ENCODE peak calls at places on chromosomes 11 and 22, in ten cellular contexts. One of them, this sample, is unnamed.

GRCh38 chr11:83523676-83524075 is 237.5 kb upstream of the CCDC90B start:
- DNase-seq in PC-3: no peak
- DNase-seq in IMR-90: no peak
- DNase-seq in bronchial epithelial cell: no peak
- DNase-seq in WTC11: peak
- DNase-seq in mucosa of gallbladder: no peak
- DNase-seq in ELR: no peak
- DNase-seq in cardiac fibroblast: no peak
- DNase-seq in Caco-2: peak
- DNase-seq in stimulated activated CD8-positive, alpha-beta memory T cell treated with anti-CD3 and anti-CD28 coated beads, Interleukin-4, amount 100 ng/mL, for 1 hour: no peak
- DNase-seq in this sample: no peak

GRCh38 chr11:94885581-94885980 is 87.8 kb downstream of the CWC15 start:
- DNase-seq in Caco-2: no peak
- DNase-seq in cardiac fibroblast: peak
- DNase-seq in ELR: no peak
- DNase-seq in mucosa of gallbladder: no peak
- DNase-seq in PC-3: peak
- DNase-seq in bronchial epithelial cell: no peak
- DNase-seq in WTC11: no peak
- DNase-seq in IMR-90: no peak
- DNase-seq in stimulated activated CD8-positive, alpha-beta memory T cell treated with anti-CD3 and anti-CD28 coated beads, Interleukin-4, amount 100 ng/mL, for 1 hour: no peak
- DNase-seq in this sample: no peak

GRCh38 chr22:39510529-39511149 is 8.5 kb downstream of the MIEF1 start:
- DNase-seq in Caco-2: no peak
- DNase-seq in IMR-90: no peak
- DNase-seq in WTC11: no peak
- DNase-seq in ELR: no peak
- DNase-seq in mucosa of gallbladder: no peak
- DNase-seq in PC-3: no peak
- DNase-seq in cardiac fibroblast: no peak
- DNase-seq in bronchial epithelial cell: no peak
- DNase-seq in stimulated activated CD8-positive, alpha-beta memory T cell treated with anti-CD3 and anti-CD28 coated beads, Interleukin-4, amount 100 ng/mL, for 1 hour: no peak
- DNase-seq in this sample: no peak

GRCh38 chr11:121105063-121105480 is 4.0 kb downstream of the TECTA start:
- DNase-seq in cardiac fibroblast: peak
- DNase-seq in stimulated activated CD8-positive, alpha-beta memory T cell treated with anti-CD3 and anti-CD28 coated beads, Interleukin-4, amount 100 ng/mL, for 1 hour: no peak
- DNase-seq in IMR-90: peak
- DNase-seq in bronchial epithelial cell: no peak
- DNase-seq in PC-3: no peak
- DNase-seq in Caco-2: no peak
- DNase-seq in ELR: no peak
- DNase-seq in WTC11: no peak
- DNase-seq in mucosa of gallbladder: peak
- DNase-seq in this sample: no peak

GRCh38 chr22:20777420-20778177 is 3.7 kb downstream of the SERPIND1 start:
- DNase-seq in WTC11: no peak
- DNase-seq in PC-3: peak
- DNase-seq in cardiac fibroblast: peak
- DNase-seq in IMR-90: peak
- DNase-seq in Caco-2: peak
- DNase-seq in bronchial epithelial cell: peak
- DNase-seq in stimulated activated CD8-positive, alpha-beta memory T cell treated with anti-CD3 and anti-CD28 coated beads, Interleukin-4, amount 100 ng/mL, for 1 hour: no peak
- DNase-seq in ELR: peak
- DNase-seq in mucosa of gallbladder: peak
- DNase-seq in this sample: no peak

GRCh38 chr11:69278091-69278867 is 15.7 kb upstream of the MYEOV start:
- DNase-seq in stimulated activated CD8-positive, alpha-beta memory T cell treated with anti-CD3 and anti-CD28 coated beads, Interleukin-4, amount 100 ng/mL, for 1 hour: no peak
- DNase-seq in PC-3: peak
- DNase-seq in cardiac fibroblast: no peak
- DNase-seq in mucosa of gallbladder: peak
- DNase-seq in bronchial epithelial cell: peak
- DNase-seq in IMR-90: no peak
- DNase-seq in ELR: no peak
- DNase-seq in Caco-2: peak
- DNase-seq in WTC11: no peak
- DNase-seq in this sample: no peak

GRCh38 chr11:79182794-79183193 is 258.0 kb downstream of the TENM4 start:
- DNase-seq in bronchial epithelial cell: no peak
- DNase-seq in IMR-90: peak
- DNase-seq in WTC11: no peak
- DNase-seq in ELR: peak
- DNase-seq in cardiac fibroblast: no peak
- DNase-seq in mucosa of gallbladder: no peak
- DNase-seq in Caco-2: no peak
- DNase-seq in stimulated activated CD8-positive, alpha-beta memory T cell treated with anti-CD3 and anti-CD28 coated beads, Interleukin-4, amount 100 ng/mL, for 1 hour: no peak
- DNase-seq in PC-3: no peak
- DNase-seq in this sample: no peak

GRCh38 chr22:43504068-43504467 is 92.3 kb downstream of the MPPED1 start:
- DNase-seq in Caco-2: no peak
- DNase-seq in WTC11: no peak
- DNase-seq in PC-3: no peak
- DNase-seq in IMR-90: no peak
- DNase-seq in bronchial epithelial cell: no peak
- DNase-seq in mucosa of gallbladder: no peak
- DNase-seq in cardiac fibroblast: no peak
- DNase-seq in stimulated activated CD8-positive, alpha-beta memory T cell treated with anti-CD3 and anti-CD28 coated beads, Interleukin-4, amount 100 ng/mL, for 1 hour: no peak
- DNase-seq in ELR: no peak
- DNase-seq in this sample: no peak

GRCh38 chr11:2912498-2912897 is 16.7 kb downstream of the PHLDA2 start:
- DNase-seq in cardiac fibroblast: peak
- DNase-seq in IMR-90: peak
- DNase-seq in ELR: peak
- DNase-seq in bronchial epithelial cell: peak
- DNase-seq in PC-3: peak
- DNase-seq in mucosa of gallbladder: peak
- DNase-seq in stimulated activated CD8-positive, alpha-beta memory T cell treated with anti-CD3 and anti-CD28 coated beads, Interleukin-4, amount 100 ng/mL, for 1 hour: no peak
- DNase-seq in WTC11: no peak
- DNase-seq in Caco-2: peak
- DNase-seq in this sample: no peak

GRCh38 chr11:44893250-44894216 is 57.1 kb downstream of the TP53I11 start:
- DNase-seq in cardiac fibroblast: no peak
- DNase-seq in IMR-90: no peak
- DNase-seq in Caco-2: no peak
- DNase-seq in bronchial epithelial cell: no peak
- DNase-seq in stimulated activated CD8-positive, alpha-beta memory T cell treated with anti-CD3 and anti-CD28 coated beads, Interleukin-4, amount 100 ng/mL, for 1 hour: no peak
- DNase-seq in mucosa of gallbladder: no peak
- DNase-seq in PC-3: no peak
- DNase-seq in ELR: no peak
- DNase-seq in WTC11: no peak
- DNase-seq in this sample: no peak

GRCh38 chr11:73297702-73298101 is 10.4 kb upstream of the ARHGEF17 start:
- DNase-seq in cardiac fibroblast: no peak
- DNase-seq in WTC11: no peak
- DNase-seq in ELR: no peak
- DNase-seq in mucosa of gallbladder: no peak
- DNase-seq in stimulated activated CD8-positive, alpha-beta memory T cell treated with anti-CD3 and anti-CD28 coated beads, Interleukin-4, amount 100 ng/mL, for 1 hour: no peak
- DNase-seq in IMR-90: no peak
- DNase-seq in bronchial epithelial cell: no peak
- DNase-seq in PC-3: no peak
- DNase-seq in Caco-2: no peak
- DNase-seq in this sample: no peak

GRCh38 chr11:117607449-117607848 is 189.6 kb downstream of the DSCAML1 start:
- DNase-seq in bronchial epithelial cell: no peak
- DNase-seq in IMR-90: no peak
- DNase-seq in cardiac fibroblast: no peak
- DNase-seq in ELR: no peak
- DNase-seq in Caco-2: no peak
- DNase-seq in PC-3: no peak
- DNase-seq in stimulated activated CD8-positive, alpha-beta memory T cell treated with anti-CD3 and anti-CD28 coated beads, Interleukin-4, amount 100 ng/mL, for 1 hour: no peak
- DNase-seq in mucosa of gallbladder: no peak
- DNase-seq in WTC11: no peak
- DNase-seq in this sample: no peak

GRCh38 chr22:19619144-19620009 is 94.9 kb upstream of the SEPTIN5 start:
- DNase-seq in stimulated activated CD8-positive, alpha-beta memory T cell treated with anti-CD3 and anti-CD28 coated beads, Interleukin-4, amount 100 ng/mL, for 1 hour: no peak
- DNase-seq in WTC11: no peak
- DNase-seq in PC-3: no peak
- DNase-seq in cardiac fibroblast: no peak
- DNase-seq in Caco-2: no peak
- DNase-seq in IMR-90: no peak
- DNase-seq in ELR: no peak
- DNase-seq in mucosa of gallbladder: no peak
- DNase-seq in bronchial epithelial cell: no peak
- DNase-seq in this sample: no peak

GRCh38 chr11:65421204-65422103 is 1.1 kb upstream of the NEAT1 start:
- DNase-seq in Caco-2: peak
- DNase-seq in WTC11: no peak
- DNase-seq in cardiac fibroblast: peak
- DNase-seq in stimulated activated CD8-positive, alpha-beta memory T cell treated with anti-CD3 and anti-CD28 coated beads, Interleukin-4, amount 100 ng/mL, for 1 hour: peak
- DNase-seq in ELR: peak
- DNase-seq in bronchial epithelial cell: peak
- DNase-seq in mucosa of gallbladder: peak
- DNase-seq in PC-3: peak
- DNase-seq in IMR-90: peak
- DNase-seq in this sample: no peak

GRCh38 chr22:46604306-46604690 is 15.9 kb upstream of the GRAMD4 start:
- DNase-seq in WTC11: no peak
- DNase-seq in ELR: peak
- DNase-seq in PC-3: no peak
- DNase-seq in stimulated activated CD8-positive, alpha-beta memory T cell treated with anti-CD3 and anti-CD28 coated beads, Interleukin-4, amount 100 ng/mL, for 1 hour: no peak
- DNase-seq in bronchial epithelial cell: no peak
- DNase-seq in mucosa of gallbladder: no peak
- DNase-seq in cardiac fibroblast: no peak
- DNase-seq in IMR-90: peak
- DNase-seq in Caco-2: no peak
- DNase-seq in this sample: no peak

GRCh38 chr11:47858169-47858543 is 10.0 kb upstream of the NUP160 start:
- DNase-seq in mucosa of gallbladder: peak
- DNase-seq in bronchial epithelial cell: peak
- DNase-seq in WTC11: no peak
- DNase-seq in cardiac fibroblast: peak
- DNase-seq in Caco-2: no peak
- DNase-seq in ELR: peak
- DNase-seq in PC-3: peak
- DNase-seq in IMR-90: peak
- DNase-seq in stimulated activated CD8-positive, alpha-beta memory T cell treated with anti-CD3 and anti-CD28 coated beads, Interleukin-4, amount 100 ng/mL, for 1 hour: no peak
- DNase-seq in this sample: no peak

GRCh38 chr11:10511046-10511711 is 29.8 kb downstream of the RNF141 start:
- DNase-seq in cardiac fibroblast: no peak
- DNase-seq in bronchial epithelial cell: no peak
- DNase-seq in ELR: no peak
- DNase-seq in stimulated activated CD8-positive, alpha-beta memory T cell treated with anti-CD3 and anti-CD28 coated beads, Interleukin-4, amount 100 ng/mL, for 1 hour: no peak
- DNase-seq in IMR-90: no peak
- DNase-seq in Caco-2: no peak
- DNase-seq in mucosa of gallbladder: no peak
- DNase-seq in PC-3: no peak
- DNase-seq in WTC11: peak
- DNase-seq in this sample: no peak

GRCh38 chr11:130213143-130213978 is 53.8 kb downstream of the ST14 start:
- DNase-seq in mucosa of gallbladder: peak
- DNase-seq in IMR-90: peak
- DNase-seq in WTC11: peak
- DNase-seq in PC-3: peak
- DNase-seq in ELR: peak
- DNase-seq in cardiac fibroblast: peak
- DNase-seq in Caco-2: peak
- DNase-seq in bronchial epithelial cell: peak
- DNase-seq in stimulated activated CD8-positive, alpha-beta memory T cell treated with anti-CD3 and anti-CD28 coated beads, Interleukin-4, amount 100 ng/mL, for 1 hour: peak
- DNase-seq in this sample: no peak

This sample was measured in iPS DF 19.7.